ENCODE peak calls at places on chromosomes 3 and 15, in ten cellular contexts. Q is left lung, P is kidney epithelial cell, N is astrocyte of the spinal cord, D is AG09309, C is ovary, L is heart left ventricle, J is spleen, H is psoas muscle, M is brain microvascular endothelial cell. R is an unnamed sample.

GRCh38 chr15:75696303-75696657 is 16.4 kb downstream of the CSPG4 start:
- DNase-seq in Q (no peak), P (no peak), N (no peak), D (no peak), C (no peak), L (no peak), J (no peak), H (no peak), M (no peak), R (no peak)

GRCh38 chr3:37903734-37904133 is 42.1 kb downstream of the CTDSPL start:
- DNase-seq in Q (no peak), P (no peak), N (no peak), D (no peak), C (no peak), L (no peak), J (no peak), H (no peak), M (no peak), R (no peak)

GRCh38 chr15:69290346-69291164 is 8.2 kb upstream of the PAQR5 start:
- DNase-seq in Q (no peak), P (no peak), N (peak; percentile 19), D (no peak), C (no peak), L (peak; percentile 70), J (no peak), H (no peak), M (no peak), R (peak; percentile 73)

GRCh38 chr15:85470549-85471271 is 90.3 kb downstream of the AKAP13 start:
- DNase-seq in Q (no peak), P (no peak), N (no peak), D (no peak), C (no peak), L (no peak), J (no peak), H (no peak), M (no peak), R (no peak)

GRCh38 chr15:99442268-99442897 is 123.4 kb upstream of the MEF2A start:
- DNase-seq in Q (peak; percentile 63), P (peak; percentile 78), N (peak; percentile 86), D (peak; percentile 80), C (peak; percentile 48), L (peak; percentile 89), J (no peak), H (no peak), M (peak; percentile 71), R (peak; percentile 97)

GRCh38 chr3:81451611-81452010 is 309.8 kb downstream of the GBE1 start:
- DNase-seq in Q (no peak), P (peak; percentile 4), N (peak; percentile 54), D (no peak), C (no peak), L (no peak), J (no peak), H (no peak), M (no peak), R (peak; percentile 50)

GRCh38 chr3:107409365-107409764 is 32.1 kb downstream of the CCDC54 start:
- DNase-seq in Q (no peak), P (no peak), N (no peak), D (no peak), C (no peak), L (no peak), J (no peak), H (no peak), M (no peak), R (peak; percentile 12)

GRCh38 chr3:129277829-129278271 is 820 bp upstream of the HMCES start:
- DNase-seq in Q (no peak), P (no peak), N (peak; percentile 14), D (no peak), C (peak; percentile 17), L (no peak), J (peak; percentile 79), H (no peak), M (peak; percentile 30), R (peak; percentile 43)

GRCh38 chr3:144104146-144104545 is 132.5 kb downstream of the DIPK2A start:
- DNase-seq in Q (no peak), P (no peak), N (no peak), D (no peak), C (no peak), L (no peak), J (no peak), H (no peak), M (no peak), R (no peak)

GRCh38 chr3:133532951-133533350 is 40.5 kb upstream of the CDV3 start:
- DNase-seq in Q (no peak), P (no peak), N (peak; percentile 24), D (no peak), C (no peak), L (no peak), J (no peak), H (no peak), M (peak; percentile 59), R (peak; percentile 54)

GRCh38 chr3:126137490-126138130 is 42.8 kb downstream of the ALDH1L1 start:
- DNase-seq in Q (peak; percentile 30), P (no peak), N (no peak), D (no peak), C (peak; percentile 3), L (no peak), J (peak; percentile 37), H (peak; percentile 3), M (no peak), R (no peak)

GRCh38 chr3:13389378-13389777 is 30.7 kb downstream of the NUP210 start:
- DNase-seq in Q (no peak), P (no peak), N (no peak), D (no peak), C (no peak), L (no peak), J (no peak), H (no peak), M (no peak), R (no peak)

GRCh38 chr3:13388816-13389215 is 31.3 kb downstream of the NUP210 start:
- DNase-seq in Q (peak; percentile 67), P (no peak), N (no peak), D (no peak), C (no peak), L (no peak), J (no peak), H (no peak), M (no peak), R (no peak)

GRCh38 chr3:13394363-13394762 is 25.8 kb downstream of the NUP210 start:
- DNase-seq in Q (peak; percentile 46), P (no peak), N (no peak), D (no peak), C (no peak), L (no peak), J (no peak), H (no peak), M (no peak), R (no peak)

GRCh38 chr3:13393427-13394360 is 26.4 kb downstream of the NUP210 start:
- DNase-seq in Q (peak; percentile 55), P (no peak), N (no peak), D (no peak), C (no peak), L (no peak), J (no peak), H (no peak), M (no peak), R (no peak)

DNA sequence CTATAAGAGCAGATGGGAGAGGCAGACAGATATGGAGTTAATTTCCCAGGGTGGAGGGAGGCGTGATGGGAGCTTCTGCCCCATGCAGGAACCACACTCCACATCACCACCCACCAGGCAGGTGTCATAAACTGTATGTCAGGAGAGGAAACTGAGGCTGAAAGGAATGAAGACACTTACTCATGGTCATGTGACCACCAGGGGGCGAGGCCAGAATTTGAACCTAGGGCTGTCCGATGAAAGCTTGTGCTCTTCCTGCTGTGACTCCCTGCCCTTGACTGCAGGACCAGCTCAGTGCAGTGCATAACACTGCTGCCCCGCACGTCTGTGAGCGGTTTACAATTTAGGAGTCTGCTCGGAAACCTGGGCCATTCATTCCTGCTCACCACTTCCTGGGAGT is 28.8 kb downstream of the NUP210 start:
- DNase-seq in Q (peak; percentile 31), P (no peak), N (no peak), D (no peak), C (no peak), L (no peak), J (no peak), H (no peak), M (no peak), R (no peak)
- TF ChIP-seq CTCF in Q (no peak), P (peak; percentile 7), N (peak; percentile 2), D (no peak), C (no peak), L (no peak), J (peak; percentile 24), H (no peak), M (no peak), R (no peak)

GRCh38 chr3:62368705-62369475 is 4.5 kb downstream of the FEZF2 start:
- DNase-seq in Q (peak; percentile 74), P (no peak), N (no peak), D (no peak), C (no peak), L (no peak), J (no peak), H (no peak), M (no peak), R (no peak)
- H3K4me3 ChIP-seq in Q (no peak overlapping the region), P (no peak overlapping the region), N (no peak overlapping the region), D (no peak overlapping the region), C (no peak overlapping the region), L (peak overlapping the region; percentile 32), J (no peak overlapping the region), H (peak overlapping the region; percentile 63), M (no peak overlapping the region), R (no peak overlapping the region)

DNA sequence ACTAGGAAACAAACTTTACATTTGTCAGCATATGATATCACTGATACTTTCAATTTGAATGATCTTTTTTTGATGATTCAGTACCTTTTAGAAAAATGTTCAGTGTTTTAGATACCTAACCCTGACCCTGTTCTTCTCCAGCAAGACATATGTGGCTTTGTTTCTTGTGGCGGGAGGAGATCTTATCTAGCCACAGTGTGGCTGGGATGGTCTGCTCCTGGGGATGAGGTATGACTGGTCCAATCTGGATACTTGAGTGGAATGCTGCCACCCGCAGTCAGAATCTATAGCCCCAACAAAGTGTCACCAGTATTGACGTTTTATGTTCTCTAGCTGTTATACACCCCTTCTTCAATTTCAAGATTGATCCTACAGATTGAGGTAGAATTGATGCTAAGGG is 439.0 kb upstream of the GOLIM4 start:
- DNase-seq in Q (no peak), P (no peak), N (no peak), D (no peak), C (no peak), L (no peak), J (no peak), H (no peak), M (no peak), R (no peak)
- TF ChIP-seq CTCF in Q (no peak), P (no peak), N (no peak), D (no peak), C (no peak), L (no peak), J (no peak), H (no peak), M (no peak), R (no peak)

GRCh38 chr3:33658039-33658438 is 60.0 kb downstream of the CLASP2 start:
- DNase-seq in Q (no peak), P (no peak), N (no peak), D (no peak), C (no peak), L (no peak), J (no peak), H (no peak), M (no peak), R (no peak)
- H3K4me3 ChIP-seq in Q (no peak overlapping the region), P (no peak overlapping the region), N (no peak overlapping the region), D (no peak overlapping the region), C (peak overlapping the region; percentile 48), L (peak overlapping the region; percentile 59), J (peak overlapping the region; percentile 50), H (peak overlapping the region; percentile 71), M (no peak overlapping the region), R (peak overlapping the region; percentile 62)

R was measured in choroid plexus epithelial cell.